ENCODE peak calls at places on chromosomes 12 and 14, in four cellular contexts. C is IMR-90, D is mesendoderm, N is H1. L is an unnamed sample. For H3K4me1, the result is how much of the 10 kb centered on the place peaks cover.

GRCh38 chr12:44816446-44817017 is 59.6 kb downstream of the NELL2 start:
- DNase-seq in D (no peak), N (no peak), C (no peak), L (no peak)

GRCh38 chr14:61923348-61923747 is 161.1 kb downstream of the SNAPC1 start:
- DNase-seq in N (no peak), C (peak), D (peak), L (no peak)

GRCh38 chr12:83197483-83197914 is 510.8 kb downstream of the TMTC2 start:
- DNase-seq in D (peak), N (no peak), C (no peak), L (peak)

GRCh38 chr14:104985675-104986486 is at the start of gene CLBA1:
- DNase-seq in N (peak), C (peak), D (peak), L (peak)

GRCh38 chr14:37588667-37588955 is 6.4 kb downstream of the FOXA1 start:
- DNase-seq in D (no peak), C (no peak), N (no peak), L (no peak)

GRCh38 chr14:51957950-51958349 is 31.4 kb upstream of the RTRAF start:
- DNase-seq in N (no peak), D (no peak), C (peak), L (no peak)

GRCh38 chr12:102314821-102315220 is 117.2 kb upstream of the PMCH start:
- DNase-seq in D (no peak), N (no peak), C (peak), L (no peak)

GRCh38 chr12:101745481-101745880 is 6.2 kb upstream of the SYCP3 start:
- DNase-seq in N (no peak), C (no peak), D (no peak), L (no peak)

GRCh38 chr12:77957034-77957433 is 126.3 kb downstream of the NAV3 start:
- DNase-seq in D (no peak), C (no peak), N (no peak), L (no peak)

GRCh38 chr12:70122804-70123203 is 120.4 kb upstream of the CNOT2 start:
- DNase-seq in C (no peak), N (no peak), D (no peak), L (no peak)

GRCh38 chr12:25866586-25867378 is 91.7 kb upstream of the RASSF8 start:
- DNase-seq in N (no peak), D (no peak), C (no peak), L (no peak)

GRCh38 chr14:51283402-51283825 is 43.4 kb downstream of the TMX1 start:
- DNase-seq in D (peak), C (peak), N (no peak), L (no peak)

GRCh38 chr14:102911991-102912761 is 10.3 kb upstream of the AMN start:
- DNase-seq in D (no peak), C (no peak), N (no peak), L (no peak)

GRCh38 chr14:37594238-37594915 is 672 bp downstream of the FOXA1 start:
- DNase-seq in C (peak), N (peak), D (peak), L (peak)

GRCh38 chr12:79156846-79157463 is 292.4 kb downstream of the SYT1 start:
- DNase-seq in C (no peak), D (no peak), N (no peak), L (no peak)

GRCh38 chr12:65082411-65082810 is 38.7 kb downstream of the WIF1 start:
- DNase-seq in C (no peak), N (no peak), D (no peak), L (no peak)

GRCh38 chr12:10364839-10365681 is 24.8 kb downstream of the KLRK1 start:
- DNase-seq in C (peak), D (peak), N (no peak), L (peak)

GRCh38 chr14:102043251-102044025 is 43.4 kb downstream of the HSP90AA1 start:
- DNase-seq in N (no peak), C (no peak), D (no peak), L (no peak)

GRCh38 chr14:80955434-80955939 is at the start of gene TSHR:
- DNase-seq in D (peak), C (no peak), N (peak), L (peak)

DNA sequence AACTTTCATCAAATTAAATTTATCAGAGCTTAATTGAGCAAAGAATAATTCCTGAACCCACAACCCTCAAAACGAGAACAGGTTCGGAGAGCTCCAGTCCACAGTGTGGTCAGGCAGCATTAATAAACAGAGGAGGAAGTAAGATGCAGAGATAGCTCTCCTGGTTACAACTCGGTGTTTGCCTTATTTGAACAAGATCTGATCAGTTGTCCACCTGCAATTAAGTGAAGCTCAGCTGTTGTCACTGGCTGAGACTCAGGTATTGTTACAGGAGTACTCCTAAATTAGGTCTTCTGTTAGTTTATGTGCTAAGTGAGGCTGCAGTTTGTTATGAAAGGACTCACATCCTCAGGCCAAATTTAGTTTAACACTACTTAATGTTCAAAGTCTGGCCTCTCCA is 451.4 kb upstream of the PDE3A start:
- DNase-seq in D (no peak), C (no peak), N (no peak), L (no peak)
- H3K4ac ChIP-seq in D (no peak), C (no peak), N (no peak), L (no peak)

GRCh38 chr12:3362751-3363150 is 128.3 kb upstream of the PRMT8 start:
- DNase-seq in C (no peak), N (no peak), D (no peak), L (peak)

GRCh38 chr12:3357950-3358525 is 133.0 kb upstream of the PRMT8 start:
- DNase-seq in D (no peak), N (no peak), C (no peak), L (no peak)

GRCh38 chr12:3355378-3355900 is 135.6 kb upstream of the PRMT8 start:
- DNase-seq in D (no peak), N (no peak), C (no peak), L (no peak)

GRCh38 chr12:3361156-3361555 is 129.8 kb upstream of the PRMT8 start:
- DNase-seq in C (no peak), D (no peak), N (no peak), L (no peak)

GRCh38 chr12:3359478-3359877 is 131.5 kb upstream of the PRMT8 start:
- DNase-seq in D (no peak), C (no peak), N (no peak), L (no peak)
- H3K56ac ChIP-seq in D (no peak), C (no peak), N (no peak), L (no peak)

GRCh38 chr12:54259194-54260011 is 20.5 kb downstream of the CBX5 start:
- DNase-seq in D (peak), N (peak), C (peak), L (peak)
- H3K4me1 ChIP-seq in D (under half), N (under half), C (under half), L (under half)

DNA sequence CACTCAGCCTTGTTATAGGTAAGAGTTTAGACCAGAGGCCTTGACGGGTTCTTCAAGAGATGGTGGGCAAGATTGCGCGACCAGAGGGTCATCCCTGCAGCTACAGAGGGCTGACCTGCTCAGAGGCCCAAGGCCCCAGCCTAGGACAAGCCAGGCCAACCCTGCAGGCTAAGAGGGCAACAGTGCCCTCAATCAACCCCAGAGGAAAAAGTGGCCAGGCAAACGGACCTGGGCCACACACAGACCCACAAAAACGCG is 1.3 kb downstream of the SSH1 start:
- DNase-seq in N (no peak), C (no peak), D (no peak), L (no peak)
- H3K4ac ChIP-seq in N (no peak), C (peak), D (no peak), L (no peak)

DNA sequence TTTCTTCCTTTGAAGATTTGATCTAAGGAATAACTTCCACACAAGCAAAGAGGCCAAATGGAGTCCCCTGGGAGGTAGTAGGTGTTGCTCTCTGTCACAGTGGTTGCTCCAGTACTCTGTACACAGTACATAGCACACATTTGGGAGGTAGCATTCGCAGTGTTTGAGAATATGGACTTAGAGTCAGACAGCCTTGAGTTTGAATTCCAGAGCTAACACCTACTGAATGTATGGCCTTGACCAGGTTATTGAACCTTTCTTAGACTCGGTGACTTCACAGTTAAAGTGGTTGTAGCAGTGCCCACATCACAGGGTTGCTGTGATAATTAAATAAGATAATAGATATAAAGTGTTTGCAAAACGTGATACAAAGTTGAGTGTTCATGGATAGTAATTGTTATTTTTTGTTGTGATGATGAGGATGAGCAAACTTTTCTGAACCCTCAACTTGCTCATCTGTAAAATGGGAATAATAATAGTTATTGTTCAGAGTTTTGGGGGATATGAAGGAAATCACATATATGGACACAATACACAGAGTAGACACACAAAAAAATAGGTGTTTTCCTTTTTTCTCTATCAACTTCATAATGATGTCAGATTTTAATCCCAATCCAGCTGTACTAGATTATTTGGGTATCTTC is 271.6 kb upstream of the CRY1 start:
- DNase-seq in D (no peak), N (no peak), C (no peak), L (no peak)
- H3K56ac ChIP-seq in D (no peak), N (no peak), C (no peak), L (no peak)

GRCh38 chr12:110668480-110669192 is 20.3 kb downstream of the HVCN1 start:
- DNase-seq in C (no peak), D (no peak), N (no peak), L (no peak)

GRCh38 chr12:110667671-110668070 is 21.2 kb downstream of the HVCN1 start:
- DNase-seq in N (no peak), C (no peak), D (no peak), L (no peak)

GRCh38 chr12:110666892-110667291 is 22.0 kb downstream of the HVCN1 start:
- DNase-seq in D (no peak), N (no peak), C (no peak), L (no peak)

GRCh38 chr12:110669193-110669502 is 19.8 kb downstream of the HVCN1 start:
- DNase-seq in C (no peak), N (no peak), D (no peak), L (no peak)

DNA sequence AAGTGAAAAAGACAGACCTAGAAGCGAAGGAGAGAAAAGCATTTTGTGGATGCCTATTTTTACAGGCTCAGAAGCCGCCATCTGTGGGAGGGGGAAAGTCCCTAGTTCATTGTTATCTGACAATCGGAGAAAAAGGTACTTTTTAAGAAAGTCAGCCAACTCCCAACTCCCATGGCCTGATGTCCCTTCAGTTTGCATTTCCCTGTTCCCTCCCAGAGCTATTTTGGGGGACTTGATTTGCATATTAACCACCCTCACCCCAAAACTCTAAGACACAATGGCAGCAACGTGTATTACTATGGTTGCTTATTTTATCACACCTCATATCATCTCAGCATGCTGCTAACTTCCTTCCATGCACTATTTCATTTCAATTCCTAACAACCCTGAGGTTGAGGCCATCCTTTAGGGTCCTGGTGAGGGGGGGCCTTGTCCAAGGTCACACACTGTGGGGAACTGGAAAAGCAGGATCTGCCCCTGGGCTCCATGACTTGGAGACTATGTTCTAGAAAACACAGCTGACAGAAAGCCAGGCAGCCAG is 18.7 kb downstream of the HVCN1 start:
- DNase-seq in C (no peak), D (no peak), N (no peak), L (no peak)
- H3K4me1 ChIP-seq in C (under half), D (under half), N (under half), L (under half)

DNA sequence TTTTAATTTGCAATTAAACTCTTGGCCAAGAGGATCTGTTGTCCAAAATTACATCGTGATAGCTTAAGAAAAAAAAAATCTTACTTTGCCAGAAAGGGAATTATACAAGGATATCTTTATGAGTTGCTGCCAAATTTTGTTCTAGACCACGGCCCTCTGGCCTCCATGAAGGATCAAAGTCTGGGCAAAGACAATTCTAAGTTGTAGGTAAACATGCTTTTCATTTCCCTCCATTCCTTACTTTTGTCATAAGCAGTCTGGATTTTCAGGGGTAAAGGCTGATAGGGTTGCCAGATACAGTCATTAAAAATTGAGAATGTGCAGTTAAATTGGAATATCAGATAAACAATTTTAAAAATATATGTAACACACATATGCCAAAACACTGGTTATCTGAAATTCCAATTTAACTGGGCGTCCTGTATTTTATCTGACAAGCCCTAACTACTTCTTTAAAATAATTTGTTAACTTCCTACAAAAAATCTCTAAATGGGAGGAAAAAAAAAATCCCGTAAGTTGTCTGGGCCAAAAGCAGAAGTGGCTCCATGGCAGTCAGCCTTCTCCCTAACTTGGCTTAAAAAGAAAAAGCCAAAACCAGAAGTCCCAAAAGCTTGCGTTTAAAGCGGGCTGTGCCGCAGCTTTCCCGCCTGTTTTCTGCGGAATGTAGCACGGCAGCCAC is 135.3 kb downstream of the MON2 start:
- DNase-seq in N (no peak), D (no peak), C (no peak), L (no peak)
- H3K4ac ChIP-seq in N (peak), D (no peak), C (peak), L (no peak)

L was measured in H9.